ENCODE peak calls at places on chromosomes 1 and 21, in seven cellular contexts. One of them, this sample, is unnamed.
A peak's percentile ranks its signal among the peaks of the same experiment; 100 is the strongest.

GRCh38 chr1:228043281-228043845 is 36.6 kb downstream of the WNT3A start:
- DNase-seq in neuronal stem cell: no peak
- DNase-seq in IMR-90: peak; percentile 29
- DNase-seq in H9: peak; percentile 7
- DNase-seq in mesenchymal stem cell: no peak
- DNase-seq in H1: no peak
- DNase-seq in trophoblast cell: no peak
- DNase-seq in this sample: no peak

GRCh38 chr1:92619466-92620189 is 132.9 kb upstream of the GFI1 start:
- DNase-seq in neuronal stem cell: no peak
- DNase-seq in IMR-90: no peak
- DNase-seq in H9: no peak
- DNase-seq in mesenchymal stem cell: no peak
- DNase-seq in H1: no peak
- DNase-seq in trophoblast cell: no peak
- DNase-seq in this sample: no peak

GRCh38 chr1:111204211-111204883 is 3.9 kb upstream of the DENND2D start:
- DNase-seq in neuronal stem cell: no peak
- DNase-seq in IMR-90: no peak
- DNase-seq in H9: no peak
- DNase-seq in mesenchymal stem cell: no peak
- DNase-seq in H1: no peak
- DNase-seq in trophoblast cell: no peak
- DNase-seq in this sample: no peak

GRCh38 chr1:193654951-193655705 is 468.7 kb upstream of the B3GALT2 start:
- DNase-seq in neuronal stem cell: no peak
- DNase-seq in IMR-90: peak; percentile 32
- DNase-seq in H9: no peak
- DNase-seq in mesenchymal stem cell: no peak
- DNase-seq in H1: no peak
- DNase-seq in trophoblast cell: no peak
- DNase-seq in this sample: peak; percentile 7

GRCh38 chr1:3186526-3186921 is 117.5 kb downstream of the PRDM16 start:
- DNase-seq in neuronal stem cell: no peak
- DNase-seq in IMR-90: peak; percentile 6
- DNase-seq in H9: peak; percentile 50
- DNase-seq in mesenchymal stem cell: peak; percentile 3
- DNase-seq in H1: no peak
- DNase-seq in trophoblast cell: no peak
- DNase-seq in this sample: peak; percentile 61

GRCh38 chr21:17514124-17514481 is 1.3 kb downstream of the CXADR start:
- DNase-seq in neuronal stem cell: peak; percentile 23
- DNase-seq in IMR-90: no peak
- DNase-seq in H9: peak; percentile 67
- DNase-seq in mesenchymal stem cell: no peak
- DNase-seq in H1: peak; percentile 41
- DNase-seq in trophoblast cell: peak; percentile 27
- DNase-seq in this sample: peak; percentile 94

GRCh38 chr1:168631671-168632400 is 55.4 kb downstream of the XCL1 start:
- DNase-seq in neuronal stem cell: no peak
- DNase-seq in IMR-90: no peak
- DNase-seq in H9: no peak
- DNase-seq in mesenchymal stem cell: no peak
- DNase-seq in H1: no peak
- DNase-seq in trophoblast cell: peak; percentile 66
- DNase-seq in this sample: no peak

GRCh38 chr1:1777510-1777909 is 760 bp downstream of the NADK start:
- DNase-seq in neuronal stem cell: no peak
- DNase-seq in IMR-90: no peak
- DNase-seq in H9: no peak
- DNase-seq in mesenchymal stem cell: peak; percentile 60
- DNase-seq in H1: no peak
- DNase-seq in trophoblast cell: peak; percentile 35
- DNase-seq in this sample: peak; percentile 57

GRCh38 chr21:41974752-41975053 is 20.9 kb upstream of the C2CD2 start:
- DNase-seq in neuronal stem cell: no peak
- DNase-seq in IMR-90: no peak
- DNase-seq in H9: no peak
- DNase-seq in mesenchymal stem cell: no peak
- DNase-seq in H1: no peak
- DNase-seq in trophoblast cell: no peak
- DNase-seq in this sample: no peak

GRCh38 chr1:159828916-159829634 is 2.4 kb downstream of the SLAMF8 start:
- DNase-seq in neuronal stem cell: no peak
- DNase-seq in IMR-90: no peak
- DNase-seq in H9: peak; percentile 74
- DNase-seq in mesenchymal stem cell: peak; percentile 33
- DNase-seq in H1: no peak
- DNase-seq in trophoblast cell: peak; percentile 74
- DNase-seq in this sample: peak; percentile 79

DNA sequence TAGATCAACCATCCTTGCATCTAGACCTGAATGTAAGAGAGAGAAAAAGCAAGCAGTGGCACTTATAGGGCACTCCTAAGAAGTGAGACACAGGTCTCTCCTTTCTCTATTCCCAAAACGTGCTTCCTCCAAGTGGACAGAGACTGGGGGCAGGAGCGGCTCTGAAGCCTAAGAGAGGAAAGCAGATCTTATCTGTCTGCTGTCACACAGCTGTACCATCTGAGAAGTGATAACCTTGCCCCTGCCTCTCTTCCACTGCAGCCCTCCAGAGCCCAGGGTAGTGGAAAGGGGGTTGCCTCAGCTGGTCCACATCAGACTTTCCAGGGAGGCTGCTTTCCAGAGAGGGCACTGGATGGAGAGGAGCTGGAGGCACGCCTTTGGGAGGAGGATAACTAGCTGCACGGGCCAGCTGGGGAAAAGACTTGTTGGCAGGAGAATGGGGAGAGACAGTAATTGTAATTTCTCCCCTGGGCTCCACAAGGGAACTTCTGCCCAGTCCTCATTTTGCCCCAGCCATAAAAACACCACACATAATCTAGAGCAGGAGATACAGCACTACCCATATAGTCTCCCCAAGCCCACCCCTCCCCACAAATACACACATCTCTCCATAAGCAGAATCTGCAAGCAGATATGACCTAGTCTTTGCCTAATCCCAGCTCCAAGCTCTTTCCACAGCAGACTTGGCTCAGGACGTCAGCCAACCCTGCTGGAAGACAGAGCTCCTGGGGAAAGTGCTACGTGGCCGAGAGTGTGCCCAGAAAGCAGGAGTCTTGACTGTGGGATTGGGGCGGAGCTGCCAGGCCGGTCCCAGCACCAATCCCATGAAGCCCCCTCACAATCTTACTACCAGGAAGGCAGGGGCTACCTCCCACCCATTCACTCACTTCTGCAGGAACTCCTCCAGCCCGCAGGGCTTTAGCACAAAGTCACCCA is 31.2 kb downstream of the PIK3C2B start:
- DNase-seq in neuronal stem cell: no peak
- DNase-seq in IMR-90: no peak
- DNase-seq in H9: no peak
- DNase-seq in mesenchymal stem cell: no peak
- DNase-seq in H1: no peak
- DNase-seq in trophoblast cell: no peak
- DNase-seq in this sample: no peak
- H3K9ac ChIP-seq in neuronal stem cell: no peak overlapping the region
- H3K9ac ChIP-seq in IMR-90: no peak overlapping the region
- H3K9ac ChIP-seq in H9: no peak overlapping the region
- H3K9ac ChIP-seq in mesenchymal stem cell: peak overlapping the region; percentile 57
- H3K9ac ChIP-seq in H1: no peak overlapping the region
- H3K9ac ChIP-seq in trophoblast cell: no peak overlapping the region
- H3K9ac ChIP-seq in this sample: no peak overlapping the region

DNA sequence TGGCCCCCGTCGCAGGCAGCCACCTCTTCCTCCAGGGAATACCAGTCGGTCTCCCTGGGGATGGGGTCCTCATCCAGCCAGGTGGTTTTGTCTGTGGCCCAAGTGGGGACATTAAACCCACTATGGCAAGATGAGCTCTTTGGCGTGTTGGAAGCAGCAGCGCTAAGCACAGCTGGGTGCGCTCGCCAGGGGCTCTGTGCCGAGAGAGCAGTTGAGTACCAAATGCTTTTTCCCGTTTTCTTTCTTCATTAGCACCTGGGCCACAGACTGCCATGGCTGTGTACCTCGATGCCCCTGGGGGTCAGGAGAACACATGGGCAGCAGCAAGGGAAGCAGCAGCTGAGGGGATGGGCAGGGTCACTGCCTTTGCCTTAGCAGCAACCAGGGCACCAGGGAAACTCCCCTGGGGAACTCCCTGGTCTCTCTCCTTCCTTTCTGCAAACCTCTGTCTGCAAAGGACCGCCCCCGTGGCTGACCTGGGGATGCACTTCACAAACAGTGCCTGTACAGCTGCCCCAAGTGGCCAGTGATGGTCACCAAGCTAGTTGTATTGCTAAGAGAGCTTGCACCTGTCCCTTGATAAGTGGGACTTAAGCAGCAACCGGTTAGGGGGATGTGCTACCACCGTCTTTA is 31.1 kb downstream of the EDARADD start:
- DNase-seq in neuronal stem cell: no peak
- DNase-seq in IMR-90: no peak
- DNase-seq in H9: peak; percentile 34
- DNase-seq in mesenchymal stem cell: no peak
- DNase-seq in H1: no peak
- DNase-seq in trophoblast cell: no peak
- DNase-seq in this sample: no peak
- H2BK5ac ChIP-seq in neuronal stem cell: no peak overlapping the region
- H2BK5ac ChIP-seq in IMR-90: no peak overlapping the region
- H2BK5ac ChIP-seq in H9: no peak overlapping the region
- H2BK5ac ChIP-seq in mesenchymal stem cell: no peak overlapping the region
- H2BK5ac ChIP-seq in H1: no peak overlapping the region
- H2BK5ac ChIP-seq in trophoblast cell: no peak overlapping the region
- H2BK5ac ChIP-seq in this sample: no peak overlapping the region

DNA sequence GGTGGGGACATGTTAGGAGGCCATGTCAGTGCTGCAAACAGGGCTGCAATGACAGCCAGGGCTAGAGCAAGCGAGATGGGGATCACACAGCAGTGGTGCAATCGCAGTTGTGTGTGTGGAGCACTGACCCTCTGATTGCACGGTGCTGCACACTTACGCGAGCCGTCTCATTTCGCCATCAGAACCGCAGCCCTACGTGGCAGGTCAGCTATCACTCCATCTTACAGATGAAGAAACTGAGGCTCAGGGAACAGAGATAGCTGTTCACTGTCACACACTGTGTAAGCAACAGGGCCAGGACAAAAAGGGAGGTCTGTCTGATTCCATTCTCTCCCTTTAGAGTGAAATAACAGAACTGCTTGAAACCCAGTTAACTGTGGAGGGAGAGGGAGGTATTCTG is 104.8 kb upstream of the SLC45A1 start:
- DNase-seq in neuronal stem cell: no peak
- DNase-seq in IMR-90: no peak
- DNase-seq in H9: no peak
- DNase-seq in mesenchymal stem cell: no peak
- DNase-seq in H1: no peak
- DNase-seq in trophoblast cell: no peak
- DNase-seq in this sample: no peak
- H3K9ac ChIP-seq in neuronal stem cell: no peak overlapping the region
- H3K9ac ChIP-seq in IMR-90: peak overlapping the region; percentile 29
- H3K9ac ChIP-seq in H9: no peak overlapping the region
- H3K9ac ChIP-seq in mesenchymal stem cell: no peak overlapping the region
- H3K9ac ChIP-seq in H1: no peak overlapping the region
- H3K9ac ChIP-seq in trophoblast cell: no peak overlapping the region
- H3K9ac ChIP-seq in this sample: no peak overlapping the region

GRCh38 chr21:45347048-45347711 is 57.8 kb upstream of the COL18A1 start:
- DNase-seq in neuronal stem cell: no peak
- DNase-seq in IMR-90: no peak
- DNase-seq in H9: no peak
- DNase-seq in mesenchymal stem cell: no peak
- DNase-seq in H1: no peak
- DNase-seq in trophoblast cell: no peak
- DNase-seq in this sample: peak; percentile 55
- H2BK5ac ChIP-seq in neuronal stem cell: no peak overlapping the region
- H2BK5ac ChIP-seq in IMR-90: no peak overlapping the region
- H2BK5ac ChIP-seq in H9: no peak overlapping the region
- H2BK5ac ChIP-seq in mesenchymal stem cell: no peak overlapping the region
- H2BK5ac ChIP-seq in H1: no peak overlapping the region
- H2BK5ac ChIP-seq in trophoblast cell: no peak overlapping the region
- H2BK5ac ChIP-seq in this sample: no peak overlapping the region

GRCh38 chr1:236853916-236854601 is 59.0 kb downstream of the MTR start:
- DNase-seq in neuronal stem cell: no peak
- DNase-seq in IMR-90: peak; percentile 21
- DNase-seq in H9: no peak
- DNase-seq in mesenchymal stem cell: peak; percentile 25
- DNase-seq in H1: no peak
- DNase-seq in trophoblast cell: peak; percentile 50
- DNase-seq in this sample: no peak
- H3K9ac ChIP-seq in neuronal stem cell: no peak overlapping the region
- H3K9ac ChIP-seq in IMR-90: no peak overlapping the region
- H3K9ac ChIP-seq in H9: no peak overlapping the region
- H3K9ac ChIP-seq in mesenchymal stem cell: no peak overlapping the region
- H3K9ac ChIP-seq in H1: no peak overlapping the region
- H3K9ac ChIP-seq in trophoblast cell: no peak overlapping the region
- H3K9ac ChIP-seq in this sample: no peak overlapping the region

DNA sequence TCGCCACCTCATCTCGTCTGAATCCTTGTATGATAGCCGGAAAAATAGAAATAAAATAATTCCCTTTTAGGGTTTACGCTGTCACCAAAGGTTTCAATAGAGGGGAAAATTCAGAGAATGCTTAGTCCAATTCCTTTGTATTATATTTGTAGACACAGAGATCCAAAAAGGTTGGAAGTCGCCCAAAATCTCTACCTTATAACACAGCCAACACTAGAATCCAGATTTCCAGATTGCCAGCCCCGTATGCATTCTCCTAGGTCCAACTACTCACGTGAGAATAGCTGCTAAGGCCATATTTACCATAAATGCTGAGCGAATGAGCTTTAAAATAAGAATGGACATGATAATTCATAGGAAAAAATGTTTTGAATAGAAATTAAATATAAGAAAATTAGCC is 124.5 kb downstream of the KCNK1 start:
- DNase-seq in neuronal stem cell: no peak
- DNase-seq in IMR-90: no peak
- DNase-seq in H9: no peak
- DNase-seq in mesenchymal stem cell: no peak
- DNase-seq in H1: no peak
- DNase-seq in trophoblast cell: no peak
- DNase-seq in this sample: no peak
- H2BK5ac ChIP-seq in neuronal stem cell: no peak overlapping the region
- H2BK5ac ChIP-seq in IMR-90: no peak overlapping the region
- H2BK5ac ChIP-seq in H9: no peak overlapping the region
- H2BK5ac ChIP-seq in mesenchymal stem cell: no peak overlapping the region
- H2BK5ac ChIP-seq in H1: no peak overlapping the region
- H2BK5ac ChIP-seq in trophoblast cell: no peak overlapping the region
- H2BK5ac ChIP-seq in this sample: no peak overlapping the region

GRCh38 chr1:226704169-226704921 is 34.7 kb downstream of the ITPKB start:
- DNase-seq in neuronal stem cell: no peak
- DNase-seq in IMR-90: no peak
- DNase-seq in H9: no peak
- DNase-seq in mesenchymal stem cell: peak; percentile 15
- DNase-seq in H1: no peak
- DNase-seq in trophoblast cell: no peak
- DNase-seq in this sample: no peak

GRCh38 chr1:226702318-226702956 is 36.6 kb downstream of the ITPKB start:
- DNase-seq in neuronal stem cell: no peak
- DNase-seq in IMR-90: peak; percentile 88
- DNase-seq in H9: no peak
- DNase-seq in mesenchymal stem cell: peak; percentile 49
- DNase-seq in H1: no peak
- DNase-seq in trophoblast cell: no peak
- DNase-seq in this sample: peak; percentile 61

GRCh38 chr1:226700861-226701260 is 38.2 kb downstream of the ITPKB start:
- DNase-seq in neuronal stem cell: no peak
- DNase-seq in IMR-90: no peak
- DNase-seq in H9: no peak
- DNase-seq in mesenchymal stem cell: no peak
- DNase-seq in H1: no peak
- DNase-seq in trophoblast cell: no peak
- DNase-seq in this sample: no peak

GRCh38 chr1:226706664-226707063 is 32.4 kb downstream of the ITPKB start:
- DNase-seq in neuronal stem cell: no peak
- DNase-seq in IMR-90: no peak
- DNase-seq in H9: no peak
- DNase-seq in mesenchymal stem cell: no peak
- DNase-seq in H1: no peak
- DNase-seq in trophoblast cell: no peak
- DNase-seq in this sample: no peak

GRCh38 chr1:226702957-226703831 is 35.9 kb downstream of the ITPKB start:
- DNase-seq in neuronal stem cell: peak; percentile 52
- DNase-seq in IMR-90: peak; percentile 94
- DNase-seq in H9: peak; percentile 66
- DNase-seq in mesenchymal stem cell: peak; percentile 70
- DNase-seq in H1: no peak
- DNase-seq in trophoblast cell: peak; percentile 64
- DNase-seq in this sample: peak; percentile 77
- H3K9ac ChIP-seq in neuronal stem cell: peak overlapping the region; percentile 82
- H3K9ac ChIP-seq in IMR-90: peak overlapping the region; percentile 90
- H3K9ac ChIP-seq in H9: peak overlapping the region; percentile 75
- H3K9ac ChIP-seq in mesenchymal stem cell: peak overlapping the region; percentile 95
- H3K9ac ChIP-seq in H1: peak overlapping the region; percentile 63
- H3K9ac ChIP-seq in trophoblast cell: peak overlapping the region; percentile 83
- H3K9ac ChIP-seq in this sample: peak overlapping the region; percentile 90